ENCODE peak calls at places on chromosomes 4 and X, in five cellular contexts. V is HFF-Myc, H is NB4, L is pancreas, F is astrocyte of the spinal cord. Q is an unnamed sample.

GRCh38 chr4:15836362-15836761 is 58.2 kb downstream of the CD38 start:
- DNase-seq in V (no peak), H (no peak), L (no peak), F (no peak), Q (no peak)

GRCh38 chr4:38069271-38069760 is 109.1 kb downstream of the PTTG2 start:
- DNase-seq in V (no peak), H (peak; percentile 88), L (no peak), F (peak; percentile 31), Q (peak; percentile 94)

GRCh38 chrX:108020631-108021030 is 24.2 kb upstream of the VSIG1 start:
- DNase-seq in V (no peak), H (peak; percentile 20), L (no peak), F (peak; percentile 13), Q (peak; percentile 19)

GRCh38 chr4:67762091-67762490 is 7.9 kb upstream of the GNRHR start:
- DNase-seq in V (no peak), H (no peak), L (no peak), F (peak; percentile 59), Q (peak; percentile 22)

GRCh38 chr4:184396001-184396400 is 78.3 kb downstream of the IRF2 start:
- DNase-seq in V (no peak), H (no peak), L (no peak), F (peak; percentile 40), Q (peak; percentile 89)

GRCh38 chr4:165668694-165669093 is 204.3 kb upstream of the TLL1 start:
- DNase-seq in V (no peak), H (no peak), L (no peak), F (peak; percentile 10), Q (no peak)

GRCh38 chr4:74330295-74330750 is 22.1 kb downstream of the EPGN start:
- DNase-seq in V (no peak), H (peak; percentile 22), L (no peak), F (no peak), Q (peak; percentile 66)

GRCh38 chr4:12791536-12791935 is 692.6 kb downstream of the RAB28 start:
- DNase-seq in V (no peak), H (no peak), L (no peak), F (peak; percentile 57), Q (no peak)

GRCh38 chrX:155048997-155049619 is 21.8 kb downstream of the CMC4 start:
- DNase-seq in V (no peak), H (peak; percentile 79), L (no peak), F (peak; percentile 53), Q (peak; percentile 67)

GRCh38 chrX:1178580-1179057 is 33.8 kb downstream of the CRLF2 start:
- DNase-seq in V (no peak), H (peak; percentile 24), L (no peak), F (no peak), Q (peak; percentile 10)

GRCh38 chrX:40746536-40746935 is 11.2 kb upstream of the MED14 start:
- DNase-seq in V (no peak), H (no peak), L (no peak), F (no peak), Q (no peak)

GRCh38 chrX:73922856-73923429 is 359.9 kb downstream of the CHIC1 start:
- DNase-seq in V (no peak), H (no peak), L (no peak), F (peak; percentile 39), Q (no peak)

GRCh38 chr4:16213107-16213506 is 13.2 kb downstream of the TAPT1 start:
- DNase-seq in V (no peak), H (no peak), L (no peak), F (no peak), Q (peak; percentile 76)

GRCh38 chrX:40504801-40505605 is 75.8 kb upstream of the ATP6AP2 start:
- DNase-seq in V (peak; percentile 41), H (no peak), L (no peak), F (peak; percentile 94), Q (peak; percentile 76)

GRCh38 chrX:16278927-16279326 is 111.6 kb downstream of the MAGEB17 start:
- DNase-seq in V (no peak), H (peak; percentile 2), L (no peak), F (no peak), Q (no peak)
- TF ChIP-seq CTCF in V (no peak), H (peak; percentile 24), L (no peak), F (no peak), Q (no peak)

DNA sequence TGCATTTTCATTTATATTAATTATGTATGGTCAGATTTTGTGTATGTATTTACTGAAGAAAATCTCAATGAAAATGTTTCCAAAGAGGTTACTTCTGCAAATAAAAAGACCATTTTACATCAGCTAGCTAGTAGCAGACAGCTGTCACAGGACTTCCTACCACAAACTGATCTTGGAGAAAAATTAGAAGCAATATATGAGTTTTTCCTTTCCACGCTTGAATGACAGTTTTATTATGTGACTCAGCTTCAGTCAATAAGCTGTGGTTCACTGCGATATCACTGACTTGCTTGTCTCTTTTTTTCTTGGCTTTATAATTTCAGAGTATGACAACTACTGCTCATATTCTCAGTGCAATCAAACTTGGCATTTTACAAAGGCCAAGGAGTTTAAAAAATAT is 787.4 kb upstream of the GALNTL6 start:
- DNase-seq in V (no peak), H (peak; percentile 81), L (no peak), F (no peak), Q (no peak)
- H3K4me3 ChIP-seq in V (no peak overlapping the region), H (no peak overlapping the region), L (no peak overlapping the region), F (no peak overlapping the region), Q (no peak overlapping the region)

GRCh38 chr4:153205028-153205648 is 895 bp downstream of the TRIM2 start:
- DNase-seq in V (no peak), H (no peak), L (peak; percentile 50), F (no peak), Q (peak; percentile 44)
- TF ChIP-seq CTCF in V (no peak), H (no peak), L (no peak), F (no peak), Q (no peak)

GRCh38 chr4:106132045-106132444 is 184.0 kb downstream of the TBCK start:
- DNase-seq in V (no peak), H (no peak), L (no peak), F (no peak), Q (no peak)
- H3K4me3 ChIP-seq in V (no peak overlapping the region), H (no peak overlapping the region), L (no peak overlapping the region), F (no peak overlapping the region), Q (no peak overlapping the region)